ENCODE peak calls at places on chromosomes 12 and 14, in seven cellular contexts. W is cardiac muscle cell; J is GM23248; Y is fibroblast of lung; A is heart right ventricle; V is mesendoderm; M is CD4-positive, alpha-beta memory T cell. Z is an unnamed sample.

GRCh38 chr14:100293497-100294212 is 12.6 kb downstream of the SLC25A29 start:
- DNase-seq in W (no peak), J (no peak), M (no peak), V (no peak), Y (no peak), A (no peak), Z (no peak)

GRCh38 chr12:47767197-47767724 is 5.8 kb upstream of the SLC48A1 start:
- DNase-seq in A (peak; percentile 72), J (peak; percentile 58), V (peak; percentile 73), Y (no peak), M (peak; percentile 67), W (peak; percentile 57), Z (peak; percentile 58)

GRCh38 chr14:66405158-66405557 is 81.0 kb upstream of the CCDC196 start:
- DNase-seq in A (no peak), W (peak; percentile 45), M (no peak), V (peak; percentile 78), J (peak; percentile 29), Y (peak; percentile 54), Z (no peak)

GRCh38 chr12:6953417-6954315 is 2.5 kb downstream of the PTPN6 start:
- DNase-seq in Y (peak; percentile 36), V (no peak), M (peak; percentile 80), J (no peak), W (no peak), A (peak; percentile 79), Z (peak; percentile 75)

GRCh38 chr12:65384240-65384639 is 105.8 kb downstream of the MSRB3 start:
- DNase-seq in M (no peak), V (no peak), A (no peak), Y (no peak), J (no peak), W (no peak), Z (no peak)

GRCh38 chr12:55724940-55725309 is 3.9 kb downstream of the CD63 start:
- DNase-seq in J (peak; percentile 12), V (no peak), A (no peak), M (no peak), W (no peak), Y (no peak), Z (no peak)

GRCh38 chr12:125773033-125773432 is 707.8 kb downstream of the AACS start:
- DNase-seq in W (peak; percentile 51), M (no peak), J (peak; percentile 2), Y (peak; percentile 8), V (peak; percentile 90), A (no peak), Z (no peak)

GRCh38 chr12:27554421-27555186 is 30.6 kb downstream of the PPFIBP1 start:
- DNase-seq in V (no peak), W (no peak), J (peak; percentile 77), A (peak; percentile 73), M (no peak), Y (peak; percentile 75), Z (peak; percentile 85)

GRCh38 chr12:42865282-42865681 is 275.7 kb upstream of the PRICKLE1 start:
- DNase-seq in V (no peak), Y (peak; percentile 62), W (no peak), J (no peak), A (no peak), M (no peak), Z (no peak)

GRCh38 chr12:113850309-113851056 is 115.6 kb downstream of the RBM19 start:
- DNase-seq in J (no peak), Y (peak; percentile 62), V (no peak), W (peak; percentile 31), M (no peak), A (peak; percentile 64), Z (peak; percentile 90)

DNA sequence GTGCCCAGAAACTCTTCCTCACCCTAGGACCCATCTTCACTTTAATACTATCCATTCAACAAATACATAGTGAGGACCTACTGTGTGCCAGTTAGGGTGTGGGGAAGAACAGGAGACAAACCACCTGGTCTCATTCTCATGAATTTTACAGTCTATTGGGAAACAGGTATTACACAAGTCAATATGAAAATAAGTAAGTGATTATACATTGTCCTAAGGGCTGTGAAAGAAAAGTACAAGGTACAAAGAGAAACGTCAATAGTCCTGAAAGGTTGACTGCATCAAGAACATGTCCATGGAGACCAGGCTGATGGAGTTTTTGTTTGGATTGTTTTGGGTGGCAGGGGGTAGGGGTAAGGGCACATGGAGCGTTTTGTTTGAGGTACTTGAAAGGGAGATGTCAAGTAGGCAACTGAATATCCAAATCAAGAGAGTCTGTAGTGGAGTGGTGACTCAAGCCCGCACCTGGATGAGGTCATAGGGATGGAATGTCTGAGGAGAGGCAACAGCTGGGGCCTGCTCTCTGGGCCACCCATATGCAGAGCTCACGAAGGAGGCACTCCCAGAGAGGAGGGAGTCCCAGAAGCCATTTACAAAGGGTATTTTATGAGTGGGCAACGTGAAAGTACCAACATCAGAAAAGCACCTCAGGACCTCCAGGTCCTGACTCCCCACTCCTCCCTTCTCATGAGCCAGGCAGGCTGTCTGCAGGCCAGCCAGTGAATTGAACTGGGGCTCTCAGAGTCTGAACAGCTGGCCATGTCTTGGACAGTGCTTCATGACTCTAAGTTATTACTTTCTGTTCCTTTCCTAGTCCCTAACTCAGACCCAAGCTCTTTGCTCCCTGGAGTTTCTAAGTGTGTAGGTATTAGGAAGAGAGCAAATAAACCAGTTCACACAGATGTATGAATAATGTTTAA is 272.0 kb downstream of the ZFP36L1 start:
- DNase-seq in Y (peak; percentile 44), V (peak; percentile 93), M (no peak), A (no peak), W (no peak), J (no peak), Z (peak; percentile 50)
- H3K4me1 ChIP-seq in Y (peaks cover 23% of the 10 kb centered on the region), V (peaks cover 1% of the 10 kb centered on the region), M (no peaks in the 10 kb centered on the region), A (peaks cover 69% of the 10 kb centered on the region), W (peaks cover 12% of the 10 kb centered on the region), J (peaks cover 36% of the 10 kb centered on the region), Z (peaks cover 26% of the 10 kb centered on the region)

DNA sequence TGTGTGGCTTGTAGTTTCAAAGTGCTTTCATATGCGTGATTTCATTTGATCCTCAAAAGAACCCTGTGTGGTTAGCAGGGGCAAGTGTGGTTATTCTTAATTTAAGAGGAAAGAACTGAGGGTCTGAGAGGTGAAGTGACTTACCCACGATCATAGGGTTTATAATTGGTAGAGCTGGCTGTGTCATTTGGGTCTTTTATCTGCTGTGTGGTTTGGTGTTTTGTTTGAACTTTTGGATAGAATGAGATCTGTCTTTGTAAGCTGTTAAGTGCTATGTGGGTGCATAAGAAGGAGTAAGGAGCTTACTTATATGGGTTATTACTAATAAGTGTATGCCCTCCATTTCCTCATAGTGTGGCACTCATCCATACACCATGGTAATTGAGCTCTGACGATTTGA is 190.0 kb downstream of the CACNA1C start:
- DNase-seq in M (no peak), W (no peak), A (no peak), J (no peak), Y (no peak), V (no peak), Z (no peak)
- H3K27ac ChIP-seq in M (no peak overlapping the region), W (no peak overlapping the region), A (no peak overlapping the region), J (peak overlapping the region; percentile 91), Y (no peak overlapping the region), V (no peak overlapping the region), Z (no peak overlapping the region)

DNA sequence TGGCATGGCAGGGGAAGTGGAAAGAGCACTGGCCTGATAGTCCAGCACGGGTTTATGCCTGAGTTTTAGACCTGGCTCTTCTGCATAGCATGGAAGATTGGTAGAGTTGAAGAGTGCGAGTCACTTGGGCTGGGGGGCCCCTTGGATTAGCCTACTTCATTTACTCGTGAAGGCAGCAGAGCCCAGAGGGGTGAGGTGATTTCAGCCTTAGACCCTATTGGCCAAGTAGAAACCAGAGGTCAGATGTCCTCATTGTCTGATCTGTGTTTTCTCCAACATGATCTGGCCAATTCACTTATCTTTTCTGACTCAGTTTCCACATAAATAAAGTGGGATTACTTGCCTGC is 1.9 kb downstream of the PLEKHG3 start:
- DNase-seq in J (no peak), W (no peak), M (no peak), Y (no peak), A (no peak), V (peak; percentile 20), Z (no peak)
- H3K27me3 ChIP-seq in J (peaks cover 6% of the 10 kb centered on the region), W (no peaks in the 10 kb centered on the region), M (no peaks in the 10 kb centered on the region), Y (peaks cover 14% of the 10 kb centered on the region), A (no peaks in the 10 kb centered on the region), V (no peaks in the 10 kb centered on the region), Z (no peaks in the 10 kb centered on the region)

DNA sequence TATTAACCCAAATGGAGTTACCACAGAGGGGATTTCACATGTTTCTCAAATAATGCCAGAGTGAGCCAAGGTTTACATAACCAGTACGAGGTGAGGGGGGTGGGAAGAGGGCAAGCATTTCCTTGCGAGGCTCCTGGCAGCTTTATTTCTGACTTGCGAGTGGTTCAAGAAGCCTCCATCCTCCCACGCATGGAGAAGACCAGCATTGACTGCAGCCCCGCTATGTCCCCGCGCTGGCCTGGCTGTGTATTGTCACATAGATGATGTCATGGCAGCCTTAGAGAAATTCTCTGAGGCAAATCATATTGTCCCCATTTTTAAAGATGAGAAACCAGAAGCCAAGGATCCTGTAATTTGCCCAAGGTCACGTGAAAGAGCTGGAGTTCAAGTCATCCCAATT is 188.2 kb downstream of the CACNA1C start:
- DNase-seq in V (no peak), M (no peak), J (no peak), A (no peak), Y (no peak), W (no peak), Z (no peak)
- H3K4me1 ChIP-seq in V (peaks cover 5% of the 10 kb centered on the region), M (no peaks in the 10 kb centered on the region), J (peaks cover 27% of the 10 kb centered on the region), A (peaks cover 95% of the 10 kb centered on the region), Y (peaks cover 17% of the 10 kb centered on the region), W (peaks cover 45% of the 10 kb centered on the region), Z (peaks cover 16% of the 10 kb centered on the region)

Z was measured in right cardiac atrium.